ENCODE peak calls at places on chromosomes 1 and 21, in four cellular contexts. N is epithelial cell of esophagus, K is cardiac muscle cell, U is heart left ventricle. E is an unnamed sample.

GRCh38 chr1:39926820-39927219 is 25.1 kb upstream of the MYCL start:
- DNase-seq in N (peak; percentile 15), K (no peak), U (no peak), E (no peak)

GRCh38 chr1:226406401-226406881 is 1.5 kb downstream of the PARP1 start:
- DNase-seq in N (peak; percentile 78), K (no peak), U (no peak), E (no peak)

GRCh38 chr1:107750364-107750959 is 214.5 kb downstream of the VAV3 start:
- DNase-seq in N (peak; percentile 82), K (peak; percentile 67), U (no peak), E (no peak)

GRCh38 chr1:166017395-166017794 is 149.4 kb downstream of the FAM78B start:
- DNase-seq in N (no peak), K (no peak), U (no peak), E (no peak)

GRCh38 chr1:25148673-25149300 is 83.5 kb downstream of the SYF2 start:
- DNase-seq in N (peak; percentile 37), K (peak; percentile 14), U (no peak), E (no peak)

GRCh38 chr1:4622821-4623220 is 31.6 kb upstream of the AJAP1 start:
- DNase-seq in N (no peak), K (no peak), U (no peak), E (no peak)

GRCh38 chr1:2459757-2460156 is 16.3 kb upstream of the PLCH2 start:
- DNase-seq in N (no peak), K (peak; percentile 55), U (peak; percentile 71), E (no peak)

GRCh38 chr1:20476260-20477038 is 9.6 kb downstream of the CAMK2N1 start:
- DNase-seq in N (no peak), K (peak; percentile 69), U (peak; percentile 59), E (no peak)

GRCh38 chr1:203129501-203130231 is 2.1 kb downstream of the ADORA1 start:
- DNase-seq in N (no peak), K (no peak), U (peak; percentile 82), E (no peak)

GRCh38 chr1:177926201-177926600 is 43.7 kb downstream of the SEC16B start:
- DNase-seq in N (no peak), K (no peak), U (no peak), E (no peak)

GRCh38 chr1:25117233-25117823 is 115.0 kb downstream of the SYF2 start:
- DNase-seq in N (peak; percentile 49), K (no peak), U (no peak), E (no peak)

GRCh38 chr1:65990161-65990560 is 197.5 kb downstream of the PDE4B start:
- DNase-seq in N (no peak), K (no peak), U (no peak), E (no peak)

GRCh38 chr1:34265396-34265795 is 88.7 kb downstream of the C1orf94 start:
- DNase-seq in N (no peak), K (no peak), U (no peak), E (no peak)

GRCh38 chr1:18480315-18481189 is at the start of gene KLHDC7A:
- DNase-seq in N (peak; percentile 1), K (no peak), U (peak; percentile 40), E (peak; percentile 93)

GRCh38 chr1:5598824-5599395 is 393.3 kb downstream of the NPHP4 start:
- DNase-seq in N (no peak), K (no peak), U (no peak), E (no peak)

GRCh38 chr1:176225911-176226310 is 18.8 kb upstream of the COP1 start:
- DNase-seq in N (no peak), K (no peak), U (no peak), E (no peak)

GRCh38 chr21:31130821-31131220 is 92.5 kb upstream of the KRTAP19-8 start:
- DNase-seq in N (no peak), K (no peak), U (no peak), E (no peak)

GRCh38 chr21:44878053-44878982 is 4.8 kb upstream of the PTTG1IP start:
- DNase-seq in N (peak; percentile 89), K (no peak), U (no peak), E (no peak)

GRCh38 chr1:22619252-22619651 is 17.2 kb upstream of the C1QA start:
- DNase-seq in N (peak; percentile 7), K (no peak), U (no peak), E (no peak)

GRCh38 chr1:29644812-29645211 is 408.5 kb downstream of the PTPRU start:
- DNase-seq in N (no peak), K (no peak), U (no peak), E (no peak)

DNA sequence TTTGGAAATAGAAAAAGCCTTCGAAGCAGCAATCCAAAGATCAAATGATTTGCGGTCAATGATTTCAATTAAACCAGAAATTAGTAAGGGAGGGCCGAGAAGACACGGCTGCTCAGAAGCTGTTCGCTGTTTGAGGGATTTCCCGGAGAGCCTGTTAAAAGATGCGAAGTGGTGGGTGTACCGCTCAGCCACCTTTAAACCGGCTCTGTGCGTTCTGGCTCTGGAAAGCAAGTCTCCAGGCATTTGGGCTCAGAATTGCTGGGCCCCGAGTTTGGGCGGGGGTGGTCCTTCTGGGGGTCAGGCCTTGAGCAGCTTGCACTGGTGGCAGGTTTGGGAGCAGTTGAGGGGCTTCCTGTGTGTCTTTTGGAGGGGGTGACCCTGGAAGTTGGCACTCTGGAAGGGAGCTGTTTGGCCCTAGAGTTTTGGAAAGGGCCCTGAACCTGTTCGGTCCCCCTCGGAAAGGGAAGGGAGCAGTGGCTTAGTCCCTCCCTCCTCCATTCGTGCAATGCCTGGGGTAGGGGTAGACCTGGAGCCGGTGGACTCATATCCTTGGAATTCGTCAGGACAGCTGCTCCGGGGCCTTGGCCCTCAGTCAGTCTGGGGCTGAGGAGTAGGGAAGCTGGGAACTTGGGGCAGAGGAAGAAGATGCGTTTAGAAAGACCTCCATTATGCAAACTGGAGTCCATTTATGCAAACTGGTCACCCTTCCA is 3.2 kb downstream of the SIM2 start:
- DNase-seq in N (no peak), K (no peak), U (no peak), E (no peak)
- H3K4me3 ChIP-seq in N (no peak overlapping the region), K (no peak overlapping the region), U (no peak overlapping the region), E (peak overlapping the region; percentile 55)

GRCh38 chr1:86423473-86423872 is 498 bp upstream of the CLCA2 start:
- DNase-seq in N (no peak), K (no peak), U (no peak), E (no peak)
- TF ChIP-seq CTCF in N (no peak), K (no peak), U (no peak), E (no peak)

GRCh38 chr1:153852170-153852569 is 70.6 kb downstream of the GATAD2B start:
- DNase-seq in N (no peak), K (no peak), U (no peak), E (no peak)

GRCh38 chr1:153848805-153849204 is 73.6 kb downstream of the SLC27A3 start:
- DNase-seq in N (no peak), K (no peak), U (no peak), E (no peak)

GRCh38 chr1:153845158-153845557 is 70.0 kb downstream of the SLC27A3 start:
- DNase-seq in N (no peak), K (no peak), U (no peak), E (no peak)

DNA sequence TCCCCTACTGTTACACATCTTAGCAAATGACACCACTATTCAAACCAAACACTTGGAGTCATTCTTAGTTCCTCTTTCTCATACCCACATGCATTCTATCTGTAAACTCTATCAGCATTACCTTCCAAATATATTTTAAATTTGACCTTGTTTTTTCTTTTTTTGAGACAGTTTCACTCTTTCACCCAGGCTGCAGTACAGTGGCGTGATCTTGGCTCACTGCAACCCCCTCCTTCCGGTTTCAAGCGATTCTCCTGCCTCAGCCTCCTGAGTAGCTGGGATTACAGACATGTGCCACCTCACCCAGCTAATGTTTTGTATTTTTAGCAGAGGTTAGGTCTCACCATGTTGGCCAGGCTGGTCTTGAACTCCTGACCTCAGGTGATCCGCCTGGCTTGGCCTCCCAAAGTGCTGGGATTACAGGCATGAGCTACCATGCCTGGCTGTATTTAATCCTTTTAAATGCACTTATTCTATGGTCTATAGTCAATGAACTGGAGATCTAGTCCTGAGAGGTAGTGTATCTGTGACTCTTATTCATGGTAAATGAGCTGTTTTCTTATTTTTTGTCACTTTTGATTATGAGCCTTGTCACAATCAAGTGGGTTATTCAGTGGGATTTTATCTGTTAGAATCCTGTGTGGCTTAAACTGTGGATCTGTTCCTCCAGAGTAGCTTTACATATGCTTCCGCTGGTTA is 73.1 kb downstream of the GATAD2B start:
- DNase-seq in N (no peak), K (no peak), U (no peak), E (no peak)
- H3K4me3 ChIP-seq in N (no peak overlapping the region), K (no peak overlapping the region), U (no peak overlapping the region), E (no peak overlapping the region)

GRCh38 chr1:160154790-160155189 is 3.4 kb downstream of the ATP1A4 start:
- DNase-seq in N (no peak), K (no peak), U (no peak), E (no peak)

GRCh38 chr1:160157174-160157573 is 5.8 kb downstream of the ATP1A4 start:
- DNase-seq in N (no peak), K (no peak), U (no peak), E (no peak)

GRCh38 chr1:160158534-160158933 is 7.1 kb downstream of the ATP1A4 start:
- DNase-seq in N (no peak), K (no peak), U (no peak), E (no peak)

GRCh38 chr1:160158031-160158430 is 6.6 kb downstream of the ATP1A4 start:
- DNase-seq in N (no peak), K (no peak), U (no peak), E (no peak)

DNA sequence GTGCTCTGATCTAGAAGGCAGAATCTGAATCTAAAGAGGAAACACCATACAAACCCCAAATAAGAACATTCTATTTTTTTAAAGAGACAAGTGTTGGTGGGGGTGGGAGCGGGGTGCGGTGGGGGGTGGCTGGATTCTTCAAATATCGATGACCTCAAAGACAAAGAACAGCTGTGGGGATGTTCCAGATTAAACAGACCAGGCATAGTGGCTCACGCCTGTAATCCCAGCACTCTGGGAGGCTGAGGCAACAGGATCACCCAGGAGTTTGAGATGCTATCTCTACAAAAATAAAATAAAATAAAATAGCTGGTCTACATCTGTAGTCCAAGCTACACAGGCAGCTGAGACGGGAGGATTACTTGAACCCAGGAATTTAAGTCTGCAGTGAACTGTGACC is 5.0 kb downstream of the ATP1A4 start:
- DNase-seq in N (no peak), K (no peak), U (no peak), E (no peak)
- TF ChIP-seq CTCF in N (no peak), K (no peak), U (no peak), E (no peak)

DNA sequence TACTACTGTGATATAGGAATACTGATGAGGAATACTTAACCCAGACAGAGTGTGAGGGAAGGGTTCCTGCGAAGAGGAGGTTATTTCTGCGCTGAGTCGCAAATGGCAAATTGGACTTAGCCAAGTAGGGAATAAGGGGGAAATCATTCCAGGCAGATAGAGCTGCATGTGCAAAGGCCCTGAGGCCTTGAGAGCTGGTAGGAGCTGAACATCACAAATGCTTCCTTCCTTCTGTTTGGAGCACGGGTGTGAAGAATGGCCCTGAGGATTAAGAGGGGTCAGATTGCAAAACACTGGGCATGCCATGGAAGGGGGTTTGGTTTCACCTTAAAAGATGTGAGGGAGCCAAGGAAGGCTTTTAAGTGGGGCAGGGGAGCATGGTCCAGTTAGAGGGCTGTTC is 12.4 kb downstream of the IER5 start:
- DNase-seq in N (no peak), K (no peak), U (no peak), E (no peak)
- H3K4me3 ChIP-seq in N (no peak overlapping the region), K (no peak overlapping the region), U (no peak overlapping the region), E (no peak overlapping the region)